ENCODE peak calls at places on chromosomes 13 and 19, in seven cellular contexts. N is CD4-positive, alpha-beta memory T cell; R is esophagus squamous epithelium; Z is mesenchymal stem cell; P is mammary epithelial cell; T is CD8-positive, alpha-beta T cell; V is IMR-90. D is an unnamed sample.

GRCh38 chr19:9956956-9957355 is 20.6 kb upstream of the OLFM2 start:
- DNase-seq in Z (no peak), P (no peak), N (no peak), R (no peak), T (no peak), V (peak; percentile 24), D (no peak)

GRCh38 chr19:31231181-31231580 is 118.1 kb downstream of the TSHZ3 start:
- DNase-seq in P (no peak), R (no peak), V (peak; percentile 32), Z (no peak), N (no peak), T (no peak), D (no peak)

GRCh38 chr19:35792312-35792711 is 16.9 kb downstream of the ARHGAP33 start:
- DNase-seq in N (no peak), P (no peak), R (no peak), V (no peak), T (no peak), Z (no peak), D (no peak)

GRCh38 chr13:37811441-37811840 is 58.1 kb downstream of the TRPC4 start:
- DNase-seq in T (no peak), P (no peak), Z (peak; percentile 6), R (no peak), V (peak; percentile 7), N (no peak), D (no peak)

GRCh38 chr19:5102520-5102919 is 133.6 kb downstream of the KDM4B start:
- DNase-seq in R (no peak), Z (no peak), V (no peak), T (no peak), N (no peak), P (no peak), D (no peak)

GRCh38 chr13:36421447-36421846 is 10.8 kb upstream of the CCNA1 start:
- DNase-seq in N (no peak), P (peak; percentile 67), Z (no peak), T (no peak), V (no peak), R (no peak), D (peak; percentile 29)

GRCh38 chr13:22800726-22801401 is 379.9 kb upstream of the SGCG start:
- DNase-seq in R (no peak), P (no peak), N (no peak), V (peak; percentile 0), Z (no peak), T (no peak), D (no peak)

GRCh38 chr13:39803851-39804250 is 148.4 kb downstream of the COG6 start:
- DNase-seq in T (no peak), P (no peak), N (no peak), Z (no peak), R (no peak), V (no peak), D (no peak)

GRCh38 chr13:87981416-87981815 is 310.2 kb downstream of the SLITRK5 start:
- DNase-seq in R (no peak), V (no peak), Z (no peak), N (no peak), T (no peak), P (no peak), D (no peak)

GRCh38 chr19:15466851-15467733 is 2.7 kb upstream of the RASAL3 start:
- DNase-seq in V (peak; percentile 43), R (no peak), N (peak; percentile 56), P (no peak), Z (peak; percentile 68), T (peak; percentile 49), D (peak; percentile 89)

GRCh38 chr13:44969858-44970484 is 19.3 kb downstream of the NUFIP1 start:
- DNase-seq in R (no peak), V (peak; percentile 71), N (peak; percentile 17), T (no peak), Z (peak; percentile 72), P (peak; percentile 28), D (peak; percentile 70)

GRCh38 chr13:85266331-85266730 is 532.9 kb downstream of the SLITRK6 start:
- DNase-seq in V (no peak), Z (no peak), R (no peak), N (no peak), P (peak; percentile 15), T (no peak), D (peak; percentile 29)

GRCh38 chr13:98804336-98804855 is 51.9 kb upstream of the SLC15A1 start:
- DNase-seq in P (no peak), Z (no peak), N (no peak), T (no peak), V (no peak), R (no peak), D (no peak)

GRCh38 chr13:24459234-24459633 is 53.3 kb downstream of the PARP4 start:
- DNase-seq in V (peak; percentile 90), R (no peak), Z (peak; percentile 61), P (no peak), T (no peak), N (no peak), D (no peak)

GRCh38 chr19:32480321-32480720 is 74.8 kb downstream of the DPY19L3 start:
- DNase-seq in V (no peak), N (no peak), P (no peak), T (no peak), Z (no peak), R (no peak), D (no peak)

DNA sequence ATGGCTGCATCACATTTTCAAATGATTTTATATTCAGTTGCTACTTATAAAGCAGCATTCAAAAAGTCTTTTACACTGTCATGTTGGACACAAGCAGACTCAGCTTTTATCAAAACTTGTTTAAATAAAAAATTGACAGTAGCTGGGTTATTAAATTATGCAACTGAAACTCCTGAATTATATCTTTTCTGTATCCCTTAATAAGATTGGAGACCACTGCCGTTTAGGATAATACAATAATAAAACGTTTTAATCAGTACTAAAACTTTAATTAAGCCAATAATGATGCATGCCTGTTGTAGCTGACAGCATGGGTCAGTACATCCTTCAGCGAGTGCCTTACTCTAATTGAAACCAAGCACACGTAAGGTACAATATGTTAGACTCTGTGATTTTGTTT is 78.0 kb downstream of the DPY19L3 start:
- DNase-seq in R (no peak), N (no peak), T (no peak), Z (no peak), P (no peak), V (no peak), D (no peak)
- H3K36me3 ChIP-seq in R (no peaks in the 10 kb centered on the region), N (no peaks in the 10 kb centered on the region), T (peaks cover 5% of the 10 kb centered on the region), Z (peaks cover 82% of the 10 kb centered on the region), P (no peaks in the 10 kb centered on the region), V (peaks cover 40% of the 10 kb centered on the region), D (no peaks in the 10 kb centered on the region)

GRCh38 chr13:27117947-27118346 is 53.7 kb downstream of the USP12 start:
- DNase-seq in T (no peak), P (no peak), R (no peak), N (no peak), V (no peak), Z (no peak), D (no peak)
- H3K36me3 ChIP-seq in T (no peaks in the 10 kb centered on the region), P (no peaks in the 10 kb centered on the region), R (no peaks in the 10 kb centered on the region), N (no peaks in the 10 kb centered on the region), V (peaks cover 7% of the 10 kb centered on the region), Z (peaks cover 26% of the 10 kb centered on the region), D (peaks cover 12% of the 10 kb centered on the region)

DNA sequence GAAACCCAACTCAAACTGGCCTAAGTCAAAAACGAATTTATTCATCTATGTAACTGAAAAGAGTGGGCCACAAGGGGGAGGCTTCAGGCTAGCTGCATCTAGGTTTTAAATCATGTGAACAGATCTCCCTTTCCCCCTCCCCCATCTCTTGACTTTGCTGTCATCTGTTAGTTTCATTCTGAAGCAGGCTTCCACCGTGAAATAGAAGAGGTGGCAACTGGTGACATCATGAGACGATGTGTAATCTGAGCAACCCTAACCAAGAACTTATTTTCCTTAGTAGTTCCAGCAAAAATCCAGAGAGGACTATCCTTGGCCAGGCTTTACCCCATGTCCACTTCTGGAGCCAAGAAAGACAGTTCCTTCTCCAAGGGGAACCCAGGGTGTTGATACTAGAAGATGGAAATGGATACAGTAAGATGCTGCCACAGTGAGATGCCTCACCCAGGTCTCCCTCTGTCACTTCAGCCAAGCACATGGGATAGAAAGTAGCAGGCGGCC is 9.4 kb downstream of the SAMD4B start:
- DNase-seq in Z (peak; percentile 51), P (no peak), T (no peak), N (no peak), R (no peak), V (peak; percentile 28), D (no peak)
- H3K36me3 ChIP-seq in Z (peaks cover 72% of the 10 kb centered on the region), P (peaks cover 25% of the 10 kb centered on the region), T (peaks cover 12% of the 10 kb centered on the region), N (peaks cover 28% of the 10 kb centered on the region), R (peaks cover 8% of the 10 kb centered on the region), V (peaks cover 54% of the 10 kb centered on the region), D (no peaks in the 10 kb centered on the region)

GRCh38 chr19:17164644-17165043 is 50.5 kb upstream of the USE1 start:
- DNase-seq in N (no peak), T (no peak), Z (no peak), P (no peak), V (no peak), R (no peak), D (no peak)
- H3K36me3 ChIP-seq in N (peaks cover 42% of the 10 kb centered on the region), T (peaks cover 60% of the 10 kb centered on the region), Z (peaks cover 91% of the 10 kb centered on the region), P (peaks cover 28% of the 10 kb centered on the region), V (peaks cover 74% of the 10 kb centered on the region), R (peaks cover 12% of the 10 kb centered on the region), D (peaks cover 40% of the 10 kb centered on the region)

GRCh38 chr19:2244486-2244885 is 4.6 kb upstream of the AMH start:
- DNase-seq in Z (no peak), T (no peak), R (no peak), V (no peak), N (no peak), P (no peak), D (no peak)

GRCh38 chr19:2246801-2247361 is 2.2 kb upstream of the AMH start:
- DNase-seq in T (no peak), P (no peak), V (peak; percentile 35), R (no peak), N (no peak), Z (no peak), D (peak; percentile 39)

GRCh38 chr19:2244122-2244411 is 5.1 kb upstream of the AMH start:
- DNase-seq in N (no peak), R (no peak), Z (no peak), T (no peak), P (no peak), V (no peak), D (no peak)

GRCh38 chr19:2246014-2246620 is 3.0 kb upstream of the AMH start:
- DNase-seq in N (no peak), T (no peak), V (no peak), Z (no peak), P (no peak), R (no peak), D (no peak)

GRCh38 chr19:2245273-2245672 is 3.9 kb upstream of the AMH start:
- DNase-seq in V (no peak), R (no peak), Z (no peak), P (no peak), N (no peak), T (no peak), D (no peak)
- H3K36me3 ChIP-seq in V (peaks cover 57% of the 10 kb centered on the region), R (peaks cover 55% of the 10 kb centered on the region), Z (peaks cover 54% of the 10 kb centered on the region), P (peaks cover 15% of the 10 kb centered on the region), N (peaks cover 56% of the 10 kb centered on the region), T (peaks cover 41% of the 10 kb centered on the region), D (peaks cover 10% of the 10 kb centered on the region)

GRCh38 chr19:47489072-47489914 is 5.3 kb upstream of the KPTN start:
- DNase-seq in P (no peak), T (no peak), N (no peak), Z (no peak), V (no peak), R (no peak), D (no peak)

GRCh38 chr19:47491358-47492136 is 7.5 kb upstream of the KPTN start:
- DNase-seq in Z (no peak), N (no peak), T (no peak), P (no peak), V (no peak), R (no peak), D (no peak)

GRCh38 chr19:47490031-47490430 is 6.0 kb upstream of the KPTN start:
- DNase-seq in T (no peak), V (no peak), N (no peak), Z (no peak), P (no peak), R (no peak), D (no peak)

GRCh38 chr19:47492137-47492533 is 8.1 kb upstream of the KPTN start:
- DNase-seq in P (no peak), N (no peak), V (no peak), R (no peak), Z (no peak), T (no peak), D (no peak)

GRCh38 chr19:47490847-47491246 is 6.8 kb upstream of the KPTN start:
- DNase-seq in Z (no peak), N (no peak), R (no peak), P (no peak), V (no peak), T (no peak), D (no peak)
- H3K36me3 ChIP-seq in Z (peaks cover 70% of the 10 kb centered on the region), N (peaks cover 46% of the 10 kb centered on the region), R (peaks cover 26% of the 10 kb centered on the region), P (peaks cover 9% of the 10 kb centered on the region), V (peaks cover 46% of the 10 kb centered on the region), T (peaks cover 9% of the 10 kb centered on the region), D (no peaks in the 10 kb centered on the region)

D was measured in PC-3.